ENCODE peak calls at places on chromosomes 2 and 18, in six cellular contexts. C is Peyer's patch, Z is left lung, P is MCF 10A, H is progenitor cell of endocrine pancreas, B is heart left ventricle. W is an unnamed sample.

GRCh38 chr2:72999729-73000725 is 71.5 kb downstream of the SFXN5 start:
- DNase-seq in C (peak), Z (no peak), P (peak), H (no peak), B (no peak), W (no peak)

GRCh38 chr2:38245114-38245641 is 131.9 kb downstream of the ATL2 start:
- DNase-seq in C (no peak), Z (no peak), P (peak), H (no peak), B (no peak), W (no peak)

GRCh38 chr2:175441361-175441760 is 259.9 kb upstream of the ATP5MC3 start:
- DNase-seq in C (no peak), Z (no peak), P (no peak), H (no peak), B (no peak), W (no peak)

GRCh38 chr2:27212626-27213471 is 781 bp upstream of the SLC5A6 start:
- DNase-seq in C (no peak), Z (no peak), P (no peak), H (no peak), B (no peak), W (no peak)

GRCh38 chr2:44748-45341 is 1.5 kb downstream of the FAM110C start:
- DNase-seq in C (peak), Z (peak), P (peak), H (no peak), B (no peak), W (no peak)

GRCh38 chr2:15269043-15269442 is 292.1 kb downstream of the NBAS start:
- DNase-seq in C (no peak), Z (no peak), P (no peak), H (no peak), B (no peak), W (no peak)

GRCh38 chr2:224038830-224039079 is 331 bp downstream of the SERPINE2 start:
- DNase-seq in C (peak), Z (peak), P (no peak), H (no peak), B (no peak), W (no peak)

GRCh38 chr2:241817126-241817820 is 8.3 kb downstream of the NEU4 start:
- DNase-seq in C (peak), Z (peak), P (no peak), H (no peak), B (no peak), W (peak)

GRCh38 chr18:13465476-13465875 is 246.9 kb downstream of the LDLRAD4 start:
- DNase-seq in C (no peak), Z (no peak), P (no peak), H (no peak), B (no peak), W (no peak)

GRCh38 chr18:58058720-58059119 is 14.7 kb downstream of the NEDD4L start:
- DNase-seq in C (no peak), Z (no peak), P (no peak), H (no peak), B (no peak), W (no peak)

GRCh38 chr2:71690231-71690834 is 237.0 kb downstream of the DYSF start:
- DNase-seq in C (peak), Z (peak), P (no peak), H (no peak), B (peak), W (no peak)

GRCh38 chr18:59743561-59743960 is 46.3 kb upstream of the CCBE1 start:
- DNase-seq in C (no peak), Z (no peak), P (peak), H (no peak), B (no peak), W (no peak)

GRCh38 chr2:64447317-64448060 is 6.5 kb upstream of the LGALSL start:
- DNase-seq in C (no peak), Z (no peak), P (no peak), H (no peak), B (no peak), W (no peak)

GRCh38 chr2:26542194-26542455 is 64.2 kb upstream of the OTOF start:
- DNase-seq in C (no peak), Z (no peak), P (no peak), H (no peak), B (no peak), W (no peak)

GRCh38 chr2:229910832-229911412 is 10.9 kb downstream of the TRIP12 start:
- DNase-seq in C (no peak), Z (no peak), P (peak), H (no peak), B (no peak), W (peak)

GRCh38 chr2:47297767-47298401 is 105.1 kb upstream of the MSH2 start:
- DNase-seq in C (no peak), Z (no peak), P (peak), H (no peak), B (no peak), W (no peak)

GRCh38 chr2:54618646-54619565 is 104.6 kb upstream of the EML6 start:
- DNase-seq in C (no peak), Z (no peak), P (no peak), H (no peak), B (peak), W (no peak)

GRCh38 chr2:11102466-11102865 is 52.8 kb upstream of the SLC66A3 start:
- DNase-seq in C (no peak), Z (no peak), P (no peak), H (no peak), B (no peak), W (no peak)
- TF ChIP-seq CTCF in C (no peak), Z (no peak), P (no peak), H (no peak), B (no peak), W (no peak)

GRCh38 chr18:77339093-77339492 is 89.4 kb downstream of the GALR1 start:
- DNase-seq in C (no peak), Z (no peak), P (no peak), H (no peak), B (no peak), W (no peak)
- TF ChIP-seq CTCF in C (no peak), Z (no peak), P (no peak), H (no peak), B (no peak), W (no peak)

DNA sequence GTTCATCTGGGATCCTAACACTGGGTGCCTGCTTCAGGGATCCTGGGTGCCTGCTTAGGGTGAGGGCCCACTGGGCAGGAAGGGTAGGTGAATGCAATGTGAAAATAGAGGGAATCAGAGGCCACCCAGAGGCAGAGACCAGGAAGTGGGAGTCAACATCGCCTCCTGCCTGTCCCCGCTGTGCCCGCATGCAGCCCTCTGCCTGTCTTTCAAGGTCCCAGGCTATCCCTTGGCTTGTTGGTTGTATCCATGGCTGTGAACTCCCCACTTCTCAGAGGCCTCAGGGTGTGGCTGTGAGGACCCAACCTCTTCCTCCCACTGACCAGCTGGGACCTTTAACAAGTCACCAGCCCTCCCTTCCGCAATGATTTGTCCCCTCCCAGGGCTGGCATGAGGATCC is 26.5 kb downstream of the PSD4 start:
- DNase-seq in C (peak), Z (peak), P (no peak), H (no peak), B (no peak), W (no peak)
- TF ChIP-seq CTCF in C (no peak), Z (no peak), P (no peak), H (no peak), B (no peak), W (no peak)

DNA sequence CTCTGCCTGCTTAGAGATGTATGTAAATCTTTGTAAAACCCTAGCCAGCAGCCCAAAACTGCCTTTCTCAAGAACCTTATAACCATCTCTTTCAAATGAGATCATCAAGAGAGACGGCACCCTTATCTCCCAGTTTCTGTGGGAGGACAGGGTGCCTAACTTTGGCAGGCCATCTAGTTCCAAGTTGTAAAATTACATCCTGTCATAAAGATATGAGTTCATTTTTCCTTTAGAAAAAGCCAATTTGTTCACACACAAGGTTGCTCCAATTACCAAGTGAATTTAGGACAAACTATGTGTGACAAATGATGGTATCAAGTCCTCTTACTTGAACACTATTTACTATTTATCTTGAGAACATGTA is 65.3 kb downstream of the MEMO1 start:
- DNase-seq in C (no peak), Z (no peak), P (no peak), H (no peak), B (no peak), W (no peak)
- TF ChIP-seq CTCF in C (no peak), Z (no peak), P (no peak), H (no peak), B (no peak), W (no peak)

GRCh38 chr2:39326644-39327043 is 82.9 kb upstream of the CDKL4 start:
- DNase-seq in C (no peak), Z (no peak), P (no peak), H (no peak), B (no peak), W (no peak)
- TF ChIP-seq CTCF in C (no peak), Z (no peak), P (no peak), H (no peak), B (no peak), W (no peak)

GRCh38 chr2:207337234-207338219 is 171.8 kb upstream of the KLF7 start:
- DNase-seq in C (no peak), Z (no peak), P (peak), H (no peak), B (no peak), W (no peak)
- TF ChIP-seq CTCF in C (no peak), Z (no peak), P (no peak), H (no peak), B (no peak), W (no peak)

GRCh38 chr2:151237422-151238012 is 24.1 kb downstream of the RBM43 start:
- DNase-seq in C (no peak), Z (no peak), P (peak), H (no peak), B (no peak), W (no peak)
- TF ChIP-seq CTCF in C (no peak), Z (no peak), P (no peak), H (no peak), B (no peak), W (no peak)

GRCh38 chr2:233643128-233643527 is 6.9 kb downstream of the UGT1A10 start:
- DNase-seq in C (peak), Z (no peak), P (peak), H (no peak), B (no peak), W (no peak)
- TF ChIP-seq CTCF in C (no peak), Z (no peak), P (no peak), H (peak), B (no peak), W (peak)

DNA sequence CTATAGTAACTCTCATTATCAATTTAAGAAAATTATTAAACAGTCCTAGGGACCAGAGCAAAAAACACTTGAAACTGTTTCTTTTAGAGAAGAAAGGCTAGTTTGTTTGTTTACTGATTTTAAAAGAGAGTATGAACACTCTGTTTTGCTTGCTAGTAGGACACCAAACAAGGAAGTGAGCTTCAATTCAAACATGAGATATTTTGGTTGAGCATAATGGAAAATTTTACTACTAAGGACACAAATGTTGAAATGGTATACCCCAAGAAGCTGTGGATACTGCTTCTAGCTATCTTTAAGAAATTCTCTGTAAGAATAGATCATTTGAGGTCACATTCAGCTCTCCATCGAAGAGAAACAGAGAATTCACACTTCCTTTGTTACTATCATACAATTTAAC is 216.3 kb upstream of the SMAD7 start:
- DNase-seq in C (no peak), Z (no peak), P (no peak), H (no peak), B (no peak), W (no peak)
- TF ChIP-seq CTCF in C (no peak), Z (no peak), P (no peak), H (no peak), B (no peak), W (no peak)